ENCODE peak calls at places on chromosome 12, in four cellular contexts. K, E, S and X are unnamed samples.

GRCh38 chr12:52139579-52140062 is 52.2 kb downstream of the KRT80 start:
- DNase-seq in K (no peak), E (no peak), S (peak), X (no peak)

GRCh38 chr12:2562400-2562799 is 232.4 kb upstream of the FKBP4 start:
- DNase-seq in S (no peak), K (no peak), E (no peak), X (no peak)

GRCh38 chr12:6461401-6462233 is 8.9 kb downstream of the VAMP1 start:
- DNase-seq in E (no peak), S (peak), K (peak), X (peak)

GRCh38 chr12:45050751-45051489 is at the start of gene DBX2:
- DNase-seq in E (no peak), S (no peak), K (no peak), X (peak)

GRCh38 chr12:28893365-28893764 is 255.7 kb upstream of the FAR2 start:
- DNase-seq in S (no peak), K (no peak), E (no peak), X (no peak)

GRCh38 chr12:26790645-26790994 is 42.4 kb downstream of the ITPR2 start:
- DNase-seq in S (peak), K (no peak), E (no peak), X (no peak)

GRCh38 chr12:66751432-66752113 is 72.7 kb upstream of the GRIP1 start:
- DNase-seq in K (no peak), E (no peak), S (no peak), X (no peak)

GRCh38 chr12:122394626-122395194 is 27.8 kb downstream of the CLIP1 start:
- DNase-seq in S (peak), E (no peak), K (no peak), X (no peak)

GRCh38 chr12:93742086-93742934 is 65.1 kb downstream of the CRADD start:
- DNase-seq in K (peak), S (peak), E (peak), X (peak)

GRCh38 chr12:41521872-41522379 is 333.8 kb downstream of the PDZRN4 start:
- DNase-seq in E (no peak), S (no peak), K (no peak), X (no peak)

GRCh38 chr12:1830981-1831930 is 10.9 kb downstream of the LRTM2 start:
- DNase-seq in E (no peak), S (peak), K (no peak), X (no peak)

GRCh38 chr12:85804663-85805062 is 31.5 kb downstream of the RASSF9 start:
- DNase-seq in E (no peak), S (no peak), K (no peak), X (no peak)

GRCh38 chr12:49865109-49865781 is 22.3 kb upstream of the BCDIN3D start:
- DNase-seq in E (no peak), S (no peak), K (no peak), X (no peak)

GRCh38 chr12:132550014-132550802 is 60.2 kb downstream of the LRCOL1 start:
- DNase-seq in E (no peak), K (no peak), S (no peak), X (no peak)

GRCh38 chr12:65952737-65953209 is 128.5 kb downstream of the HMGA2 start:
- DNase-seq in E (no peak), K (no peak), S (no peak), X (no peak)

GRCh38 chr12:45357547-45358417 is 141.9 kb downstream of the ANO6 start:
- DNase-seq in E (no peak), K (no peak), S (no peak), X (no peak)

GRCh38 chr12:51920046-51920445 is 12.7 kb downstream of the ACVRL1 start:
- DNase-seq in S (no peak), K (no peak), E (no peak), X (no peak)

GRCh38 chr12:3218150-3218845 is 141.1 kb downstream of the TSPAN9 start:
- DNase-seq in S (peak), K (no peak), E (peak), X (no peak)

GRCh38 chr12:24222968-24223367 is 273.5 kb upstream of the SOX5 start:
- DNase-seq in S (no peak), E (no peak), K (no peak), X (no peak)

GRCh38 chr12:67268896-67269631 is at the start of gene CAND1:
- DNase-seq in E (peak), K (peak), S (peak), X (peak)

GRCh38 chr12:119683413-119683812 is 15.5 kb downstream of the PRKAB1 start:
- DNase-seq in E (no peak), K (no peak), S (no peak), X (no peak)

GRCh38 chr12:113007166-113007565 is 28.8 kb downstream of the OAS2 start:
- DNase-seq in E (no peak), K (no peak), S (no peak), X (no peak)

GRCh38 chr12:113923251-113923650 is 42.9 kb downstream of the RBM19 start:
- DNase-seq in K (no peak), S (no peak), E (no peak), X (no peak)

GRCh38 chr12:108121353-108121752 is 7.7 kb upstream of the WSCD2 start:
- DNase-seq in E (no peak), S (no peak), K (no peak), X (no peak)

GRCh38 chr12:62933220-62933870 is 1.6 kb downstream of the PPM1H start:
- DNase-seq in E (peak), S (peak), K (no peak), X (peak)

GRCh38 chr12:114744696-114745095 is 60.7 kb upstream of the TBX3 start:
- DNase-seq in E (no peak), K (no peak), S (no peak), X (no peak)

GRCh38 chr12:107328442-107329133 is 235.2 kb upstream of the CRY1 start:
- DNase-seq in K (no peak), E (no peak), S (no peak), X (no peak)

GRCh38 chr12:98741615-98742265 is 96.7 kb downstream of the APAF1 start:
- DNase-seq in E (no peak), S (no peak), K (no peak), X (no peak)

GRCh38 chr12:95997911-95998510 is 1.9 kb upstream of the HAL start:
- DNase-seq in S (no peak), E (no peak), K (no peak), X (no peak)

GRCh38 chr12:3745152-3745551 is 7.8 kb downstream of the CRACR2A start:
- DNase-seq in S (no peak), E (no peak), K (no peak), X (no peak)

GRCh38 chr12:11822071-11822818 is 172.8 kb downstream of the ETV6 start:
- DNase-seq in S (peak), E (no peak), K (peak), X (no peak)